ENCODE peak calls at places on chromosomes 1 and 21, in four cellular contexts. B is HEK293T, O is C1 segment of cervical spinal cord, S is ovary. V is an unnamed sample.

GRCh38 chr1:214123061-214123784 is 135.4 kb downstream of the PROX1 start:
- DNase-seq in O (peak), S (peak), B (peak), V (no peak)

GRCh38 chr1:194809665-194810064 is 1623.3 kb upstream of the B3GALT2 start:
- DNase-seq in O (no peak), B (no peak), S (no peak), V (no peak)

GRCh38 chr21:45507888-45508508 is 34.2 kb downstream of the SLC19A1 start:
- DNase-seq in B (no peak), S (no peak), O (no peak), V (peak)

GRCh38 chr1:214902636-214903320 is 179.8 kb upstream of the KCNK2 start:
- DNase-seq in B (no peak), O (no peak), S (no peak), V (no peak)

GRCh38 chr1:183234660-183235476 is 48.8 kb downstream of the LAMC2 start:
- DNase-seq in B (peak), O (peak), S (peak), V (peak)

GRCh38 chr1:231359113-231359512 is 21.0 kb downstream of the SPRTN start:
- DNase-seq in S (no peak), O (no peak), B (no peak), V (no peak)

GRCh38 chr1:160307455-160307854 is 22.5 kb upstream of the PEX19 start:
- DNase-seq in O (no peak), B (no peak), S (no peak), V (no peak)

GRCh38 chr1:70003509-70003908 is 201.9 kb downstream of the LRRC40 start:
- DNase-seq in B (no peak), O (no peak), S (no peak), V (no peak)

GRCh38 chr1:179805291-179806195 is 62.5 kb downstream of the FAM163A start:
- DNase-seq in S (no peak), O (no peak), B (no peak), V (no peak)

GRCh38 chr1:7948950-7949349 is 8.3 kb upstream of the TNFRSF9 start:
- DNase-seq in B (no peak), S (no peak), O (no peak), V (no peak)

GRCh38 chr1:55044617-55045397 is 5.5 kb downstream of the PCSK9 start:
- DNase-seq in B (no peak), S (no peak), O (no peak), V (no peak)

GRCh38 chr1:107175102-107175501 is 34.3 kb downstream of the NTNG1 start:
- DNase-seq in O (no peak), B (no peak), S (no peak), V (no peak)